ENCODE peak calls at places on chromosomes 11 and 22, in four cellular contexts. R, M, Q and C are unnamed samples.
A peak's percentile ranks its signal among the peaks of the same experiment; 100 is the strongest.

GRCh38 chr11:39651857-39652461 is 1807.5 kb downstream of the LRRC4C start:
- DNase-seq in M (no peak), Q (no peak), R (no peak), C (no peak)

GRCh38 chr11:48002565-48002964 is 22.2 kb downstream of the PTPRJ start:
- DNase-seq in M (no peak), R (no peak), Q (no peak), C (no peak)

GRCh38 chr11:107741044-107741823 is 29.4 kb upstream of the SLN start:
- DNase-seq in M (peak; percentile 62), Q (no peak), R (peak; percentile 52), C (peak; percentile 21)

GRCh38 chr11:76233196-76233921 is 27.1 kb upstream of the WNT11 start:
- DNase-seq in R (no peak), Q (no peak), M (no peak), C (peak; percentile 75)

GRCh38 chr22:44773082-44773481 is 20.7 kb downstream of the ARHGAP8 start:
- DNase-seq in Q (no peak), R (no peak), M (no peak), C (peak; percentile 21)

GRCh38 chr11:121767433-121767832 is 314.7 kb upstream of the SORL1-AS1 start:
- DNase-seq in M (no peak), R (peak; percentile 7), Q (no peak), C (no peak)

GRCh38 chr11:6660712-6661111 is 5.1 kb upstream of the DCHS1 start:
- DNase-seq in M (no peak), R (no peak), Q (no peak), C (no peak)

GRCh38 chr11:5123802-5124521 is 14.2 kb downstream of the OR52A5 start:
- DNase-seq in Q (peak; percentile 64), M (peak; percentile 89), R (peak; percentile 77), C (peak; percentile 43)

GRCh38 chr11:77188912-77189491 is 61.0 kb downstream of the MYO7A start:
- DNase-seq in M (no peak), R (no peak), Q (no peak), C (no peak)

GRCh38 chr11:106389096-106389495 is 311.6 kb downstream of the AASDHPPT start:
- DNase-seq in R (peak; percentile 63), Q (no peak), M (no peak), C (no peak)

GRCh38 chr11:126716456-126717083 is 284.0 kb downstream of the KIRREL3 start:
- DNase-seq in M (peak; percentile 80), Q (no peak), R (peak; percentile 13), C (no peak)

GRCh38 chr22:44338906-44339305 is 26.2 kb upstream of the SHISAL1 start:
- DNase-seq in Q (no peak), R (no peak), M (no peak), C (no peak)

GRCh38 chr11:100328626-100329340 is 358.3 kb upstream of the ARHGAP42 start:
- DNase-seq in R (peak; percentile 1), Q (no peak), M (peak; percentile 42), C (no peak)

GRCh38 chr11:78336877-78337553 is 80.6 kb downstream of the GAB2 start:
- DNase-seq in R (no peak), Q (no peak), M (no peak), C (no peak)

GRCh38 chr11:7582338-7582985 is 68.7 kb downstream of the PPFIBP2 start:
- DNase-seq in M (no peak), R (no peak), Q (peak; percentile 77), C (peak; percentile 81)

GRCh38 chr11:101516546-101516945 is 67.3 kb downstream of the TRPC6 start:
- DNase-seq in Q (no peak), R (no peak), M (peak; percentile 88), C (no peak)

GRCh38 chr11:33620423-33621120 is 80.1 kb downstream of the C11orf91 start:
- DNase-seq in M (no peak), Q (no peak), R (peak; percentile 74), C (no peak)

GRCh38 chr11:134587345-134587744 is 175.3 kb upstream of the B3GAT1 start:
- DNase-seq in Q (no peak), M (no peak), R (no peak), C (peak; percentile 37)

GRCh38 chr11:11142359-11142758 is 210.7 kb downstream of the CSNK2A3 start:
- DNase-seq in M (no peak), R (no peak), Q (no peak), C (no peak)

GRCh38 chr11:127130321-127130720 is 129.8 kb upstream of the KIRREL3 start:
- DNase-seq in M (no peak), R (no peak), Q (no peak), C (no peak)

GRCh38 chr22:50112151-50113118 is 22.6 kb downstream of the MOV10L1 start:
- DNase-seq in Q (no peak), M (peak; percentile 9), R (peak; percentile 61), C (peak; percentile 91)

GRCh38 chr11:106786251-106786650 is 232.0 kb downstream of the GUCY1A2 start:
- DNase-seq in Q (no peak), R (peak; percentile 16), M (no peak), C (no peak)

GRCh38 chr22:50000587-50001387 is 11.8 kb downstream of the IL17REL start:
- DNase-seq in R (no peak), M (no peak), Q (no peak), C (peak; percentile 44)

GRCh38 chr11:77113382-77114088 is 10.9 kb downstream of the OMP start:
- DNase-seq in M (peak; percentile 68), R (peak; percentile 54), Q (peak; percentile 63), C (peak; percentile 98)

GRCh38 chr11:57214087-57214395 is 23.0 kb downstream of the APLNR start:
- DNase-seq in Q (no peak), M (peak; percentile 35), R (peak; percentile 62), C (no peak)

GRCh38 chr11:131663403-131664200 is 293.2 kb downstream of the NTM start:
- DNase-seq in R (no peak), M (no peak), Q (no peak), C (peak; percentile 54)

GRCh38 chr22:19120829-19121630 is 1.2 kb downstream of the DGCR2 start:
- DNase-seq in Q (no peak), R (no peak), M (peak; percentile 88), C (peak; percentile 94)

GRCh38 chr22:35326854-35327562 is 27.3 kb downstream of the TOM1 start:
- DNase-seq in R (no peak), M (no peak), Q (no peak), C (peak; percentile 62)

GRCh38 chr11:1640076-1640946 is 10.7 kb downstream of the KRTAP5-5 start:
- DNase-seq in M (peak; percentile 74), R (peak; percentile 18), Q (no peak), C (peak; percentile 96)

GRCh38 chr11:19200410-19201201 is 1.2 kb downstream of the CSRP3 start:
- DNase-seq in Q (no peak), R (peak; percentile 76), M (no peak), C (peak; percentile 78)

GRCh38 chr11:79920480-79920879 is 479.6 kb upstream of the TENM4 start:
- DNase-seq in R (no peak), Q (no peak), M (no peak), C (no peak)

GRCh38 chr22:26485013-26485412 is 1.3 kb downstream of the SRRD start:
- DNase-seq in Q (no peak), R (peak; percentile 5), M (no peak), C (peak; percentile 73)

GRCh38 chr11:35163209-35163608 is 24.2 kb downstream of the CD44 start:
- DNase-seq in R (no peak), Q (no peak), M (no peak), C (no peak)

GRCh38 chr11:35159111-35159510 is 20.1 kb downstream of the CD44 start:
- DNase-seq in R (no peak), Q (no peak), M (no peak), C (no peak)

GRCh38 chr11:35160248-35160820 is 21.4 kb downstream of the CD44 start:
- DNase-seq in Q (no peak), R (no peak), M (peak; percentile 87), C (no peak)

GRCh38 chr11:35162795-35163194 is 23.8 kb downstream of the CD44 start:
- DNase-seq in R (peak; percentile 61), Q (no peak), M (no peak), C (no peak)

DNA sequence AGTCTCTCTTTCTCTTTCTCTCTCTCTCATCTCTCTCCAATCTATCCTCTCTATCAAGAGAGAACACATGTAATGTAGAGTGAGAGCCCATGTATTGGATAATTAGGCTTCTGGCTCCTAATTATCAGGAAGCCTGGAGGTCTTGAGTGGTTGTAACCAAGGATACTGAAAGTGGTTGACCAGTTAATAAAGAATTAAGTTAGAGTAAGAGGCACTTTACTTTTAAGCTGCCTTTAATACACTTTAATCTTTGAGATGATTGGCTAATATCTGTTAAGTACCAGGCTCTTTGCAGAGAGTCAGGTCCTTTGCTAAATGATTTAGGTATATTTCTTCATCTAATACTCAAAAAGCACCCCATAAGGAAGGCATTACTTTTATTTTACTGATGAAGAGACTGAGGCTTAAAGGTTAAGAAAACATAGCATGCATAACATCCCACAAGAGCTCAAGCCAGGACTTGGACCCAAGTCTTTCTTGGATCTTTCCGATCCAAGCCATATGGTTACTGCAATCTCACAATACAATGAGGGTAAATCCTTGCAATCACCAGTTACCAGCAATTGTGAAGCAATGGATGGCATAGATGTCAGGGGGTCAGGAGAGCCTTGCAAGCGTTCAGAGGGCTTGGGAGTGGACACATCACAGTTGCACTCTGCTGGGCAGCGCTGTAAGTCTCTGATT is 22.1 kb downstream of the CD44 start:
- DNase-seq in M (no peak), Q (no peak), R (no peak), C (no peak)
- H3K4me1 ChIP-seq in M (peaks cover 40% of the 10 kb centered on the region), Q (no peaks in the 10 kb centered on the region), R (peaks cover 60% of the 10 kb centered on the region), C (peaks cover 93% of the 10 kb centered on the region)

GRCh38 chr11:45887587-45887986 is 2.1 kb downstream of the MAPK8IP1 start:
- DNase-seq in M (no peak), Q (no peak), R (no peak), C (peak; percentile 62)

GRCh38 chr11:45890886-45891550 is 5.6 kb downstream of the MAPK8IP1 start:
- DNase-seq in M (no peak), Q (peak; percentile 16), R (no peak), C (peak; percentile 87)

GRCh38 chr11:45892856-45893255 is 7.4 kb downstream of the MAPK8IP1 start:
- DNase-seq in R (no peak), M (no peak), Q (no peak), C (peak; percentile 29)

GRCh38 chr11:45889555-45889954 is 4.1 kb downstream of the MAPK8IP1 start:
- DNase-seq in M (no peak), Q (no peak), R (no peak), C (no peak)

DNA sequence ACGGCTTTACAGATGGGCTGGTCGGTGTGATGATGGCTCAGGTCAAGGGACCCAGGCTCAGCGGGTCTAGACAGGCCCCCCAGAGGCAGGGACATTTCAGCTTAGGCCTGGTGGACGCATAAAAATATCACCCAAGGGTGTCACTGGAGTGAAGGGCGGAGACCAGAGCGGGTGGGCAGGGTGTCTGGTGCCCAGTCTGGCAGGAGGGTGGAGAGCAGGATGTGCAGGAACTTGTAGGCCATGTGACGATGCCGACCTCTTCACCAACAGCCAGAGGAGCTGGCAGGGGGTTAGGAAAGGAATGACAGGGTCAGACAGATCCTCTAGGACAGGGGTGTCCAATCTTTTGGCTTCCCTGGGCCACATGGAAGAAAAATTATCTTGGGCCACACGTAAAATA is 4.5 kb downstream of the MAPK8IP1 start:
- DNase-seq in R (no peak), Q (no peak), M (no peak), C (no peak)
- H3K4me1 ChIP-seq in R (no peaks in the 10 kb centered on the region), Q (peaks cover 1% of the 10 kb centered on the region), M (no peaks in the 10 kb centered on the region), C (no peaks in the 10 kb centered on the region)

GRCh38 chr11:2882681-2883110 is 2.9 kb downstream of the CDKN1C start:
- DNase-seq in R (no peak), Q (no peak), M (no peak), C (no peak)
- H3K4me1 ChIP-seq in R (no peaks in the 10 kb centered on the region), Q (peaks cover 5% of the 10 kb centered on the region), M (peaks cover 2% of the 10 kb centered on the region), C (peaks cover 4% of the 10 kb centered on the region)

DNA sequence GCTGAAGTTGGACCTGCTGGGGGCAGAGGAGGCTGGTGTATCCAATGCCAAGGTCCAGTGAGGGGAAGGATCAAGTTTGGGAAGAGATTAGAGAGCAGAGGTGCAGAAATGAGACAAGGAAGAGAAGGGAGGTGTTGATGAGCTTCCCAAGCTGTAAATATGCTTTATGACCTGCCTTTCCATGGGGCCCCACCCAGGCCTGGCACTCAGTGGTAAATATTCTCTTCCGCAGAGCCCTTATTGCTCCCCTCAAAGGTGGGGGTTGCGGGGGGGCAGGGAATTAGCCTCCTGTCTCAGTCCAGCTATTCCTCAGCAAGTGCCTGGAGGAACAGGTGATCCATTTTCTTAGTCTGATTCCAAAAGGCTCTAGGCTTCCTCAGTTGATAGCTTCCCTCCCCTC is 24.1 kb downstream of the PHLDB1 start:
- DNase-seq in R (no peak), M (no peak), Q (no peak), C (no peak)
- H3K4me1 ChIP-seq in R (peaks cover 27% of the 10 kb centered on the region), M (peaks cover 7% of the 10 kb centered on the region), Q (peaks cover 6% of the 10 kb centered on the region), C (peaks cover 31% of the 10 kb centered on the region)